ENCODE peak calls at places on chromosomes 1 and 21, in five cellular contexts. N is upper lobe of left lung; A is CD4-positive, alpha-beta memory T cell; T is ovary; F is iPS DF 6.9. L is an unnamed sample. For H3K4me1, the result is how much of the 10 kb centered on the place peaks cover.

GRCh38 chr1:166390406-166390805 is 223.6 kb upstream of the FAM78B start:
- DNase-seq in N (no peak), A (no peak), T (no peak), F (no peak), L (no peak)

GRCh38 chr1:168397806-168398205 is 117.1 kb downstream of the TBX19 start:
- DNase-seq in N (no peak), A (no peak), T (no peak), F (no peak), L (no peak)

GRCh38 chr1:217066794-217067193 is 343.6 kb upstream of the ESRRG start:
- DNase-seq in N (no peak), A (no peak), T (no peak), F (no peak), L (no peak)

GRCh38 chr1:13808729-13809131 is 108.7 kb downstream of the PRDM2 start:
- DNase-seq in N (no peak), A (no peak), T (peak), F (no peak), L (peak)

GRCh38 chr21:36873511-36873910 is 93.0 kb downstream of the HLCS start:
- DNase-seq in N (no peak), A (no peak), T (no peak), F (no peak), L (no peak)

GRCh38 chr1:43779266-43779665 is 71.9 kb downstream of the ST3GAL3 start:
- DNase-seq in N (no peak), A (no peak), T (no peak), F (no peak), L (no peak)

GRCh38 chr1:225769687-225770086 is 7.9 kb upstream of the SRP9 start:
- DNase-seq in N (no peak), A (no peak), T (peak), F (no peak), L (peak)

GRCh38 chr1:184555665-184556641 is 169.1 kb downstream of the C1orf21 start:
- DNase-seq in N (no peak), A (no peak), T (no peak), F (no peak), L (no peak)

GRCh38 chr1:77421504-77422233 is 139.8 kb downstream of the AK5 start:
- DNase-seq in N (no peak), A (peak), T (no peak), F (no peak), L (no peak)

GRCh38 chr1:46422261-46422871 is 28.2 kb downstream of the FAAH start:
- DNase-seq in N (no peak), A (peak), T (no peak), F (no peak), L (no peak)

GRCh38 chr1:35539073-35539823 is 18.0 kb downstream of the KIAA0319L start:
- DNase-seq in N (no peak), A (peak), T (no peak), F (no peak), L (peak)

GRCh38 chr1:19735419-19736127 is 64.1 kb downstream of the TMCO4 start:
- DNase-seq in N (no peak), A (no peak), T (no peak), F (no peak), L (peak)

GRCh38 chr21:45286671-45287437 is 841 bp downstream of the POFUT2 start:
- DNase-seq in N (peak), A (no peak), T (peak), F (no peak), L (peak)
- H3K4me3 ChIP-seq in N (peak), A (peak), T (peak), F (peak), L (peak)

GRCh38 chr1:31587720-31588423 is 11.6 kb downstream of the TINAGL1 start:
- DNase-seq in N (no peak), A (peak), T (peak), F (no peak), L (peak)
- H3K4me1 ChIP-seq in N (half or more), A (under half), T (under half), F (under half), L (under half)

DNA sequence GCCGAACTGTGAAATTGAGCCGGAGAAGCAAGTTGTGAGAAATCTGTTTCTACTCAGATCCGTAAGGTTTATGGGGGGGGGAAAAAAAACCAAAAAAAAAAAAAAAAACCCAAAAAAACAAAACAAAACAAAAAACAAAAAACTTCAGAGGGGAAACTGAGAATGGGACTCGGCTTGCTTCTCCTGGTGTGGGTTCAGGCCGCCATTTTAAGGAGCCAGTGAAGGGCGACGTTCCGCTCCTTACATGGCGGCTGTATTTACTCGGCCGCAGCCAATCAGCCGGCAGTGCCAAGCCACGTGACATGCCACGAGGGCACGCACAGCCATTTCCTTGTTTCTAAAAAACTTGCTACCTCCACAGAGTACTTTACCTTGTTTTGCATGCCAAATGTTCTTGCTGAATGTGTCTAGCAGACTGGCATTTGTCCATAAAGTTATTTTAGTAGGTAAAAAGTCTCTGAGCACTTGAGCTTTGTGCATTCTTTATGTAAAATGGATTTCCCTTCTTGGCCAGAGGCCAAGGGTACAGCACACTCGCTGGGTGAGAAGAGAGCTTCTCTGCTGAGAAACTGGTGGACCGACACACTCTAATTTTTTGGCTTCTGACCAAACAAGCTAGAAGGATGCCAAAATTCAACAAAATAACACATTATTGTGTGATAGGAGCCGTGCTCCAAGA is 101.8 kb downstream of the NFIA start:
- DNase-seq in N (peak), A (no peak), T (peak), F (no peak), L (peak)
- H3K4me3 ChIP-seq in N (no peak), A (no peak), T (peak), F (no peak), L (peak)

GRCh38 chr1:151159373-151159772 is 2.9 kb downstream of the TNFAIP8L2 start:
- DNase-seq in N (no peak), A (no peak), T (no peak), F (no peak), L (no peak)
- H3K4me1 ChIP-seq in N (under half), A (half or more), T (under half), F (under half), L (under half)

GRCh38 chr1:25474439-25475047 is 43.8 kb downstream of the MACO1 start:
- DNase-seq in N (no peak), A (no peak), T (no peak), F (no peak), L (no peak)
- H3K4me3 ChIP-seq in N (no peak), A (no peak), T (no peak), F (no peak), L (no peak)

GRCh38 chr1:164591858-164592257 is 32.9 kb downstream of the PBX1 start:
- DNase-seq in N (no peak), A (no peak), T (no peak), F (no peak), L (peak)

GRCh38 chr1:164589961-164590507 is 31.1 kb downstream of the PBX1 start:
- DNase-seq in N (no peak), A (no peak), T (no peak), F (no peak), L (no peak)

GRCh38 chr1:164589408-164589807 is 30.4 kb downstream of the PBX1 start:
- DNase-seq in N (no peak), A (no peak), T (no peak), F (no peak), L (no peak)

GRCh38 chr1:164588388-164589341 is 29.7 kb downstream of the PBX1 start:
- DNase-seq in N (no peak), A (no peak), T (peak), F (no peak), L (peak)

DNA sequence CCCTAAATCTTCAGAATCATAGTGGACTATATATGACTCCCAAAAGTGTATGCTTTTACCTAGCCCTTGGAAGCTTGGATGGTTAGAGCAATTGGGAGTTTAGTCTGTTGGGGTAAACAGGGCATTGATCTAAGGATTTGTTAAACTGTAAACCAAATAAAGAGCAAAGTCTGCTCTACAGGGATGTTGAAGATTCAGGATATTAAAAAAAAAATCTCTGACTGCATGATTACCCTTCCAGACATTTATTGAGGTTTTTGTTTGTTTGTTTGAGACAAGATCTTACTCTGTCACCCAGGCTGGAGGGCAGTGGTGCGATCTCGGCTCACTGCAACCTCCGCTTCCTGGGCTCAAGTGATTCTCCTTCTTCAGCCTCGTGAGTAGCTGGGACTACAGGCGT is 31.6 kb downstream of the PBX1 start:
- DNase-seq in N (no peak), A (no peak), T (no peak), F (no peak), L (no peak)
- H3K4me1 ChIP-seq in N (under half), A (under half), T (under half), F (under half), L (under half)

GRCh38 chr21:21858502-21859334 is 860.5 kb downstream of the NCAM2 start:
- DNase-seq in N (no peak), A (no peak), T (no peak), F (no peak), L (no peak)

GRCh38 chr21:21860888-21861287 is 862.7 kb downstream of the NCAM2 start:
- DNase-seq in N (no peak), A (no peak), T (no peak), F (no peak), L (peak)
- H3K4me3 ChIP-seq in N (no peak), A (no peak), T (no peak), F (no peak), L (no peak)